ENCODE peak calls at places on chromosomes 16 and 17, in five cellular contexts. G is mammary epithelial cell, I is fibroblast of pulmonary artery, U is endodermal cell, W is astrocyte of the cerebellum. K is an unnamed sample.
A peak's percentile ranks its signal among the peaks of the same experiment; 100 is the strongest.

GRCh38 chr16:28309811-28310311 is 17.5 kb downstream of the SBK1 start:
- DNase-seq in G (no peak), U (no peak), I (no peak), W (no peak), K (no peak)

GRCh38 chr17:8225813-8226535 is 15.6 kb upstream of the AURKB start:
- DNase-seq in G (peak; percentile 75), W (no peak), I (peak; percentile 76), U (peak; percentile 94), K (no peak)

GRCh38 chr16:5709889-5710288 is 612.3 kb upstream of the EEF2KMT start:
- DNase-seq in I (no peak), G (no peak), U (peak; percentile 85), W (no peak), K (no peak)

GRCh38 chr17:43898446-43898845 is 8.9 kb downstream of the MPP2 start:
- DNase-seq in U (no peak), G (no peak), W (no peak), I (no peak), K (no peak)

GRCh38 chr17:62164712-62165377 is 99.8 kb upstream of the MED13 start:
- DNase-seq in U (no peak), W (peak; percentile 1), I (no peak), G (no peak), K (no peak)

GRCh38 chr16:58518083-58518979 is 3.0 kb downstream of the SETD6 start:
- DNase-seq in W (no peak), G (no peak), U (no peak), I (no peak), K (no peak)

GRCh38 chr16:74252329-74252728 is 44.3 kb upstream of the PSMD7 start:
- DNase-seq in U (no peak), I (peak; percentile 4), W (no peak), G (no peak), K (no peak)

GRCh38 chr16:2490190-2491105 is 15.5 kb downstream of the TBC1D24 start:
- DNase-seq in G (no peak), I (no peak), U (no peak), W (no peak), K (no peak)

GRCh38 chr17:18041776-18042175 is 2.6 kb downstream of the GID4 start:
- DNase-seq in U (no peak), I (peak; percentile 45), G (peak; percentile 82), W (no peak), K (no peak)
- H3K4me3 ChIP-seq in U (peak overlapping the region; percentile 97), I (no peak overlapping the region), G (no peak overlapping the region), W (no peak overlapping the region), K (no peak overlapping the region)

GRCh38 chr17:65219124-65219523 is 82.0 kb downstream of the RGS9 start:
- DNase-seq in W (no peak), U (no peak), G (no peak), I (no peak), K (no peak)
- TF ChIP-seq CTCF in W (peak; percentile 32), U (peak; percentile 67), G (peak; percentile 27), I (peak; percentile 35), K (peak; percentile 44)

DNA sequence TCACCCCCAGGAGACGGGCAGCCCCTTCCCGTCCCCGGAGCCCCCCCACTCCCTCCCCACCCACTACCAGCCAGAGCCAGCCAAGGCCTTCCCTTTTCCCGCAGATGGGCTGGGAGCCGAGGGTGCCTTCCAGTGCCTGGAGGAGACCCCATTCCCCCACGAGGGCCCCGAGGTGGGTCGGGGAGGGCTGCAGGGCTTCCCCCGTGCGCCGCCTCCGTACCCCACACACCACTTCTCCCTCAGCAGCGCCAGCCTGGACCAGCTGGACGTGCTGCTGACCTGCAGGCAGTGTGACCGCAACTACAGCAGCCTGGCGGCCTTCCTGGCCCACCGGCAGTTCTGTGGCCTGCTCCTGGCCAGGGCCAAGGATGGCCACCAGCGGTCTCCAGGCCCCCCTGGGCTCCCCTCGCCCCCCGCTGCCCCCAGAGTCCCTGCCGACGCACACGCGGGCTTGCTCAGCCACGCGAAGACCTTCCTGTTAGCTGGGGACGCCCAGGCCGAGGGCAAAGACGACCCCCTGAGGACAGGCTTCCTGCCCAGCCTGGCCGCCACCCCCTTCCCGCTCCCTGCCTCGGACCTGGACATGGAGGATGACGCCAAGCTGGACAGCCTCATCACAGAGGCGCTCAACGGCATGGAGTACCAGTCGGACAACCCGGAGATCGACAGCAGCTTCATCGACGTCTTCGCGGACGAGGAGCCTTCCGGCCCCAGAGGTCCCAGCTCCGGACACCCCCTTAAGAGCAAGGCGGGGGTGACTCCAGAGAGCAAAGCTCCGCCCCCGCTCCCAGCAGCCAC is 23.5 kb upstream of the ZFPM1 start:
- DNase-seq in U (no peak), I (no peak), G (no peak), W (no peak), K (no peak)
- H3K4me3 ChIP-seq in U (no peak overlapping the region), I (no peak overlapping the region), G (no peak overlapping the region), W (no peak overlapping the region), K (no peak overlapping the region)

DNA sequence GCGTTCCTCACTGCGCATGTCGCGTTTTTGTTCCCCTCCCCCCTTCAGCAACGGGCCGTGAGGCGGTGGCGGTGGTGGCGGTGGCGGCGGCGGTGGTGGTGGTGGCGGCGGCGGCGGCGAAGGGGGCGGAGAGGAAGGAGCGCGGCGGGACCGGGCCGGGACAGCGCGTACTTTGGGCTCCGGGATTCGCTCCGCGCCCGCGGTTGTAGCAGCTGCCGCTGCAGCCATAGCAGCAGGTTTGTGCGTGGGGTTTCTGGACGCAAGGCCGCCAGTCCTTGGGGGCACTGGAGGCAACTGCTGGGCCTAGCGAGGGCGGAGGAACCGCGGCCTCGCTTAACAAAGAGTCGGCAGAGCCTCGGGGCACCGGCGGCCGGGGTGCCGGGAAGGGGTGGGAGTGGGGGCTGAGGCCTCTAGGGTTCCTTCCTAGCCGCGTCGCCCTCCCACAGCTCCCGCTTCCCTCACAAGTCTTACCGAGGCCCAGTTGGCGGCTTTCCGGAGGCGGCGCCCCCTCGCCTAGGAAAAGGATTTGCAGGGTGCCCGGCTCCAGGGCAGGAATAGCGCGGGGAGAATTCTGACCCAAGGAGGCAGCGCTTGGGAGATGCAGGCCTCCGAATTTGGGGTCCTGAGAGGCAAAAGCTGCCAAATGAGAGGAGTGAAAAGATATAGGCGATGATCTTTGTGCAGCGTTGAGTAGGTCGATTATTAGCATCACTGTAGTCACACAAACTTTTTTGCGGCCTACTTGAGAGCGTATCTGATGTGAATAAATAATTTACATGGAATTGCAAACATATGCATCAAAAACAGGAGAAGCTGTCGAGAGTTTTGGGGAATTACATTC is at the start of gene DDX42:
- DNase-seq in W (peak; percentile 22), G (no peak), I (peak; percentile 62), U (peak; percentile 98), K (peak; percentile 24)
- TF ChIP-seq CTCF in W (no peak), G (peak; percentile 18), I (no peak), U (peak; percentile 32), K (peak; percentile 31)